ENCODE peak calls at places on chromosomes 3 and 15, in five cellular contexts. V is breast epithelium, L is mucosa of descending colon, R is MCF 10A, W is endothelial cell. D is an unnamed sample.

GRCh38 chr15:40340740-40341400 is at the start of gene CCDC9B:
- DNase-seq in V (peak), L (peak), R (peak), W (no peak), D (peak)

GRCh38 chr15:67835349-67836133 is 4.3 kb downstream of the RNU6-1 start:
- DNase-seq in V (no peak), L (peak), R (no peak), W (no peak), D (no peak)

GRCh38 chr3:61813656-61814055 is 252.3 kb downstream of the PTPRG start:
- DNase-seq in V (no peak), L (no peak), R (no peak), W (no peak), D (no peak)

GRCh38 chr15:30953731-30954378 is 37.6 kb downstream of the MTMR10 start:
- DNase-seq in V (no peak), L (no peak), R (peak), W (no peak), D (peak)

GRCh38 chr15:49372366-49372765 is 50.7 kb upstream of the FGF7 start:
- DNase-seq in V (no peak), L (no peak), R (no peak), W (no peak), D (no peak)

GRCh38 chr3:119604878-119605277 is 7.2 kb downstream of the PLA1A start:
- DNase-seq in V (no peak), L (no peak), R (peak), W (no peak), D (peak)

GRCh38 chr3:150020527-150020926 is 49.8 kb upstream of the PFN2 start:
- DNase-seq in V (no peak), L (no peak), R (no peak), W (no peak), D (peak)

GRCh38 chr3:7682822-7683229 is 818.8 kb upstream of the LMCD1 start:
- DNase-seq in V (peak), L (no peak), R (peak), W (no peak), D (peak)

GRCh38 chr3:126104742-126105605 is 21.1 kb upstream of the SLC41A3 start:
- DNase-seq in V (peak), L (no peak), R (no peak), W (no peak), D (no peak)

GRCh38 chr3:85576091-85576690 is 617.4 kb downstream of the CADM2 start:
- DNase-seq in V (peak), L (no peak), R (peak), W (peak), D (peak)

GRCh38 chr15:65062061-65062460 is 5.7 kb downstream of the RASL12 start:
- DNase-seq in V (no peak), L (no peak), R (no peak), W (no peak), D (no peak)

GRCh38 chr3:100590114-100590839 is 19.1 kb upstream of the ADGRG7 start:
- DNase-seq in V (peak), L (no peak), R (peak), W (peak), D (peak)

GRCh38 chr15:70219256-70219919 is 121.7 kb upstream of the TLE3 start:
- DNase-seq in V (no peak), L (no peak), R (no peak), W (no peak), D (no peak)

GRCh38 chr3:192481638-192482037 is 245.7 kb downstream of the FGF12 start:
- DNase-seq in V (no peak), L (no peak), R (peak), W (no peak), D (peak)

GRCh38 chr15:78061963-78062427 is 15.5 kb downstream of the TBC1D2B start:
- DNase-seq in V (no peak), L (no peak), R (no peak), W (no peak), D (no peak)

GRCh38 chr15:65244638-65245037 is 33.4 kb upstream of the CILP start:
- DNase-seq in V (no peak), L (no peak), R (no peak), W (no peak), D (no peak)

GRCh38 chr15:45134682-45135604 is 5.1 kb downstream of the DUOX1 start:
- DNase-seq in V (no peak), L (no peak), R (no peak), W (peak), D (no peak)

GRCh38 chr3:8558645-8559044 is 57.0 kb downstream of the LMCD1 start:
- DNase-seq in V (no peak), L (no peak), R (no peak), W (no peak), D (no peak)

GRCh38 chr15:73329501-73330200 is 39.1 kb downstream of the HCN4 start:
- DNase-seq in V (no peak), L (no peak), R (no peak), W (no peak), D (no peak)

GRCh38 chr3:30894521-30895289 is at the start of gene GADL1:
- DNase-seq in V (no peak), L (peak), R (no peak), W (peak), D (peak)

GRCh38 chr3:187025254-187025655 is 94.9 kb downstream of the ST6GAL1 start:
- DNase-seq in V (no peak), L (no peak), R (no peak), W (no peak), D (no peak)

GRCh38 chr3:160134454-160134853 is 90.8 kb upstream of the C3orf80 start:
- DNase-seq in V (no peak), L (no peak), R (peak), W (no peak), D (no peak)

GRCh38 chr15:58951388-58952060 is 18.0 kb upstream of the SLTM start:
- DNase-seq in V (no peak), L (no peak), R (peak), W (no peak), D (peak)

GRCh38 chr3:12477256-12477655 is 7.0 kb upstream of the TSEN2 start:
- DNase-seq in V (no peak), L (peak), R (no peak), W (no peak), D (no peak)

GRCh38 chr3:72482589-72483249 is 365.5 kb downstream of the SHQ1 start:
- DNase-seq in V (peak), L (peak), R (peak), W (no peak), D (peak)

GRCh38 chr3:59290358-59290757 is 240.5 kb upstream of the CFAP20DC start:
- DNase-seq in V (no peak), L (no peak), R (peak), W (no peak), D (no peak)

GRCh38 chr3:106172780-106173179 is 304.0 kb upstream of the CBLB start:
- DNase-seq in V (no peak), L (no peak), R (no peak), W (no peak), D (no peak)

GRCh38 chr15:69540622-69541021 is 88.0 kb downstream of the RPLP1 start:
- DNase-seq in V (no peak), L (no peak), R (no peak), W (no peak), D (no peak)

GRCh38 chr3:177351757-177352158 is 154.5 kb upstream of the TBL1XR1 start:
- DNase-seq in V (no peak), L (no peak), R (no peak), W (no peak), D (no peak)

GRCh38 chr15:65343374-65343981 is 34.3 kb downstream of the IGDCC3 start:
- DNase-seq in V (no peak), L (no peak), R (no peak), W (no peak), D (no peak)

GRCh38 chr3:177721864-177722370 is 524.6 kb upstream of the TBL1XR1 start:
- DNase-seq in V (no peak), L (no peak), R (no peak), W (no peak), D (no peak)

GRCh38 chr3:29914861-29915524 is 634.1 kb downstream of the RBMS3 start:
- DNase-seq in V (no peak), L (no peak), R (no peak), W (no peak), D (no peak)

GRCh38 chr3:150147776-150148175 is 177.1 kb upstream of the PFN2 start:
- DNase-seq in V (no peak), L (no peak), R (no peak), W (no peak), D (no peak)

GRCh38 chr15:41936649-41937567 is 35.4 kb downstream of the EHD4 start:
- DNase-seq in V (no peak), L (peak), R (no peak), W (peak), D (no peak)

GRCh38 chr3:129304141-129304540 is 25.5 kb downstream of the HMCES start:
- DNase-seq in V (no peak), L (no peak), R (no peak), W (no peak), D (no peak)

GRCh38 chr3:159832024-159832423 is 156.6 kb upstream of the IL12A start:
- DNase-seq in V (no peak), L (no peak), R (no peak), W (no peak), D (no peak)

GRCh38 chr3:102488316-102488715 is 53.5 kb downstream of the ZPLD1 start:
- DNase-seq in V (no peak), L (no peak), R (no peak), W (no peak), D (no peak)
- TF ChIP-seq CTCF in V (no peak), L (no peak), R (no peak), W (no peak), D (no peak)

DNA sequence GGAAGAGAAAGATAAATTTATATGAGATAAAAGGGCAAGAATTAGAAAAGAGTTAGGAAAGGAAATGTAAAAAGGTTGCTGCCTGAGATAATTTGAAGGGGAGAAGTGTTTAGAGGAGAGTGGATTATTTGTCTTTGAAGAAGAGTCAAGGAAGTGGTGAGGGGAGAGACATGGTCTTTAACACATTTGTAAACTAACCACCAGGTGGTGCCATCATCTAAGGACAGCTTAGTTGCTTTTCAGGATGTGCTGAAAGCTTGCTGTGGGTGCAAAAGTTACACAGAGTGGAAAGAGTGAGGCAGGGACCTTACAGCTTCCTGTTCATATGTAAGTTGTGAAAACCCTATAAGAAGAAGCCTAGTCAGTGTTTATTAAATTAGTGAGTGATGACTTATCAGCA is 114.1 kb upstream of the DNAJC19 start:
- DNase-seq in V (no peak), L (no peak), R (peak), W (peak), D (peak)
- TF ChIP-seq CTCF in V (no peak), L (no peak), R (peak), W (peak), D (peak)

DNA sequence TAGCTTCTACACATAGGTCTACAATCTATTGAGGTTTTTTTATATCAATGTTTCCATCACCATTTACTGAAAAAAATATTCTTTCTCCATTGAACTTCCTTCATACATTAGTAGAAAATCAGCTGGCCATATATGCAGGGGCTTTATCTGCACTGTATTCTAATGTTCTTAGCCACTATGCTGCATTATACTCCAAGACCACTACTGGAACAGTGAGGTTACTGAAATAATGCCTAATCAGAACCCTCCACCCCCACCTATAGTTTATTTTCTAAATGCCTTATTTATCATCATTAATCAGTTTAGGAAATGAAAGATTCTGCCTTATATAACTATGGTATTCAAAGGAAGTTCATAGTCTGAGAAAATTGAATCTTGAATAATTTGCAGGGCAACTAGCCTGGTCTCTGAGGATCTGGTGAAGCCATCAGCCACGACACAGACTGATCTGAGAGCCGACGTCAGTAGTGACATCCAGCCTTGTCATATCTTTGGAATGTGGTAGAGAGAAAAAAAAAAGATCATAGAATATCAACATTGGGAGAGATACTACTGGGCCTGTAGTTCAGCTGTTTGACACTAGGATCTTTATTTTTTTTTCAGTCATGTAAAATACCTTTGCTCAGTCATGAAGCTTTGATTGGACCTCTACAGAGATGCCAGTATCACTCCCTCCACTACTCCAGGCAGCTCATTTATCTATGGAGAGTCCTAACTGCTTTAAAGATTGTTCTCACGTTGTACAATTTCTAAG is 66.6 kb downstream of the P3H2 start:
- DNase-seq in V (no peak), L (no peak), R (peak), W (no peak), D (peak)
- TF ChIP-seq CTCF in V (no peak), L (no peak), R (peak), W (no peak), D (no peak)

GRCh38 chr3:25910997-25911396 is 121.1 kb downstream of the OXSM start:
- DNase-seq in V (no peak), L (no peak), R (peak), W (no peak), D (no peak)
- TF ChIP-seq CTCF in V (no peak), L (no peak), R (no peak), W (peak), D (no peak)

DNA sequence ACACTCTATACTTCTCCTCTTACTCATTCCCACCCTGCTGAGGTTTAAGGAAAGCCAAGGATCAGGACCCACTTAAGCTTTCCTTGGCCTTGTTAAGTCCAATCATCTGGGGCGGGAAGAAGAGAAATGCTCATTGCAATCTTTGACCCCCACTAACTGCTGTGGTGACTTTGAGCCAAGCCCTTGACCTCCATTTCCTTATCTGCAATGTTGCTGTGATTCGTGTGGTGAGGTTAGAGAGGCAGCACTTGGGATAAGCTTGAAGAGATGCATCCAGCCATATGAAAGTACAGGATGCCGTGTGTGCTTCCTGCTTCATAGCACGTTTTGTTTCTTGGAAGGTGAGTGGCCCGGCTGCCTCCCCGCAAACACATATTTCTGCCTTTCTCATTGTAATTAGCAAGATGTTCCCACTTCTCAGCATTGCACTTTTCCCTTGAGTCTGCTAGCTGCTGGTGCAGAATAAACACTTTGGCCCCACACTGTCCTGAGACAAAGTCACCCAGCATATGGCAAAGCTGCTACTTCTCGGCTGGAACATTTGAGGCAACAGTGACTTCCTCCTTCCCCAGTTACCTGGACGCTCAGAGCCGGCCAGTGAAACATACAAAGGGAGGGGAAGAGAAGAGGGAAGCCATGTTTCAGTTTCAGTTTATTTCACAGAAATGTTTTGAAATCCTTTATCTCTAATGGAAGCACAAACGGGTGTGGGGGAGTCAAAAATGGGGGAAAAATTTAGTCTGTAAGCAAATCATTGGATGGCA is 10.5 kb upstream of the NUDT16 start:
- DNase-seq in V (no peak), L (no peak), R (no peak), W (no peak), D (no peak)
- TF ChIP-seq CTCF in V (no peak), L (no peak), R (no peak), W (no peak), D (no peak)

GRCh38 chr3:45078910-45079522 is 52.9 kb downstream of the CLEC3B start:
- DNase-seq in V (no peak), L (no peak), R (peak), W (no peak), D (no peak)
- TF ChIP-seq CTCF in V (no peak), L (no peak), R (peak), W (peak), D (no peak)

GRCh38 chr15:95259513-95259912 is 1028.2 kb downstream of the MCTP2 start:
- DNase-seq in V (peak), L (no peak), R (peak), W (peak), D (peak)
- TF ChIP-seq CTCF in V (peak), L (peak), R (peak), W (peak), D (peak)

GRCh38 chr15:101489633-101490407 is at the start of gene PCSK6:
- DNase-seq in V (no peak), L (no peak), R (peak), W (no peak), D (peak)

GRCh38 chr15:101490408-101490891 is 943 bp upstream of the PCSK6 start:
- DNase-seq in V (no peak), L (no peak), R (no peak), W (no peak), D (no peak)

GRCh38 chr15:101488300-101489164 is 975 bp downstream of the PCSK6 start:
- DNase-seq in V (no peak), L (no peak), R (no peak), W (no peak), D (no peak)

GRCh38 chr15:101490922-101491738 is 1.6 kb upstream of the PCSK6 start:
- DNase-seq in V (no peak), L (no peak), R (peak), W (no peak), D (peak)

GRCh38 chr15:101489236-101489632 is 273 bp downstream of the PCSK6 start:
- DNase-seq in V (no peak), L (no peak), R (peak), W (peak), D (peak)
- TF ChIP-seq CTCF in V (no peak), L (no peak), R (no peak), W (no peak), D (no peak)

GRCh38 chr3:135456182-135456790 is 509.2 kb upstream of the PPP2R3A start:
- DNase-seq in V (no peak), L (no peak), R (no peak), W (peak), D (no peak)
- TF ChIP-seq CTCF in V (no peak), L (no peak), R (no peak), W (no peak), D (no peak)

GRCh38 chr3:112637700-112638099 is 3.2 kb downstream of the CCDC80 start:
- DNase-seq in V (no peak), L (no peak), R (no peak), W (no peak), D (no peak)

GRCh38 chr3:112633191-112633590 is 7.8 kb downstream of the CCDC80 start:
- DNase-seq in V (no peak), L (no peak), R (no peak), W (no peak), D (no peak)

GRCh38 chr3:112633757-112634156 is 7.2 kb downstream of the CCDC80 start:
- DNase-seq in V (no peak), L (no peak), R (no peak), W (no peak), D (no peak)

GRCh38 chr3:112634786-112635541 is 6.0 kb downstream of the CCDC80 start:
- DNase-seq in V (no peak), L (no peak), R (no peak), W (no peak), D (no peak)

GRCh38 chr3:112635674-112636073 is 5.3 kb downstream of the CCDC80 start:
- DNase-seq in V (no peak), L (no peak), R (peak), W (no peak), D (no peak)
- TF ChIP-seq CTCF in V (no peak), L (no peak), R (no peak), W (no peak), D (no peak)